ENCODE peak calls at places on chromosomes 6 and 20, in six cellular contexts. Q is fibroblast of mammary gland, B is A549, D is ovary, C is HFFc6, J is left ventricle myocardium inferior. X is an unnamed sample.

GRCh38 chr6:8441452-8441851 is 6.1 kb upstream of the SLC35B3 start:
- DNase-seq in D (no peak), B (no peak), C (no peak), Q (no peak), J (no peak), X (no peak)

GRCh38 chr6:168964138-168964892 is 289.3 kb downstream of the THBS2 start:
- DNase-seq in C (peak), J (no peak), D (no peak), B (no peak), Q (peak), X (no peak)

GRCh38 chr6:156658596-156659316 is 118.4 kb upstream of the ARID1B start:
- DNase-seq in D (no peak), B (no peak), J (no peak), Q (peak), C (no peak), X (no peak)

GRCh38 chr6:101226677-101227135 is 166.8 kb upstream of the GRIK2 start:
- DNase-seq in Q (peak), C (peak), J (no peak), B (peak), D (no peak), X (peak)

GRCh38 chr6:36319834-36320233 is 16.9 kb downstream of the BNIP5 start:
- DNase-seq in C (no peak), D (no peak), B (no peak), J (no peak), Q (no peak), X (no peak)

GRCh38 chr6:170148709-170149470 is 142.0 kb downstream of the DLL1 start:
- DNase-seq in B (no peak), C (no peak), J (no peak), Q (no peak), D (no peak), X (no peak)

GRCh38 chr6:2514965-2515543 is 235.7 kb downstream of the MYLK4 start:
- DNase-seq in D (no peak), C (no peak), B (peak), Q (no peak), J (no peak), X (no peak)

GRCh38 chr20:41426361-41426900 is 59.8 kb upstream of the EMILIN3 start:
- DNase-seq in D (no peak), C (no peak), B (no peak), J (no peak), Q (no peak), X (no peak)

GRCh38 chr6:41167173-41167963 is 4.5 kb upstream of the TREM2 start:
- DNase-seq in Q (peak), D (no peak), C (no peak), B (no peak), J (no peak), X (peak)

GRCh38 chr6:71444222-71444621 is 155.6 kb downstream of the OGFRL1 start:
- DNase-seq in J (no peak), B (peak), C (no peak), Q (no peak), D (no peak), X (no peak)

GRCh38 chr6:107361568-107362270 is 97.6 kb downstream of the PDSS2 start:
- DNase-seq in Q (peak), B (no peak), C (peak), J (no peak), D (no peak), X (no peak)

GRCh38 chr20:4560667-4561066 is 161.0 kb upstream of the PRND start:
- DNase-seq in Q (peak), B (no peak), D (no peak), J (no peak), C (no peak), X (no peak)

GRCh38 chr20:63731410-63731809 is 5.1 kb upstream of the LIME1 start:
- DNase-seq in B (no peak), C (no peak), Q (no peak), J (no peak), D (no peak), X (no peak)

GRCh38 chr20:57582432-57583288 is 21.8 kb downstream of the PCK1 start:
- DNase-seq in C (no peak), D (peak), B (peak), J (no peak), Q (peak), X (peak)

GRCh38 chr6:89045585-89045984 is 35.0 kb upstream of the PNRC1 start:
- DNase-seq in C (peak), B (no peak), D (no peak), Q (peak), J (no peak), X (no peak)

GRCh38 chr6:87473419-87473903 is 687 bp downstream of the SLC35A1 start:
- DNase-seq in J (no peak), C (no peak), D (peak), Q (peak), B (peak), X (no peak)

GRCh38 chr20:8082025-8082424 is 50.0 kb upstream of the PLCB1 start:
- DNase-seq in D (no peak), B (peak), J (no peak), C (peak), Q (peak), X (no peak)

GRCh38 chr6:2081155-2082138 is 164.0 kb downstream of the GMDS start:
- DNase-seq in C (no peak), J (no peak), Q (no peak), D (no peak), B (no peak), X (no peak)

GRCh38 chr20:32482251-32483220 is 102.6 kb downstream of the NOL4L start:
- DNase-seq in C (no peak), J (peak), Q (no peak), B (no peak), D (peak), X (peak)

GRCh38 chr6:99282479-99283062 is 66.9 kb downstream of the FAXC start:
- DNase-seq in J (no peak), C (peak), B (peak), Q (peak), D (no peak), X (no peak)

GRCh38 chr6:63844287-63844686 is 208.7 kb downstream of the PHF3 start:
- DNase-seq in Q (peak), C (peak), J (no peak), D (no peak), B (no peak), X (no peak)

GRCh38 chr6:78483546-78483945 is 383.8 kb upstream of the IRAK1BP1 start:
- DNase-seq in Q (peak), C (no peak), D (no peak), B (no peak), J (no peak), X (no peak)

GRCh38 chr6:60867548-60867947 is 1418.5 kb downstream of the KHDRBS2 start:
- DNase-seq in B (no peak), J (no peak), D (no peak), C (no peak), Q (no peak), X (no peak)

GRCh38 chr6:13874191-13874549 is 50.6 kb upstream of the RNF182 start:
- DNase-seq in Q (no peak), J (no peak), B (no peak), C (no peak), D (no peak), X (no peak)

GRCh38 chr6:20924911-20925543 is 390.8 kb downstream of the CDKAL1 start:
- DNase-seq in D (no peak), J (no peak), B (no peak), C (peak), Q (peak), X (no peak)

GRCh38 chr20:62162765-62163484 is 19.4 kb downstream of the SS18L1 start:
- DNase-seq in B (no peak), J (no peak), D (no peak), Q (no peak), C (no peak), X (no peak)

GRCh38 chr20:62159835-62160234 is 16.3 kb downstream of the SS18L1 start:
- DNase-seq in D (no peak), B (no peak), Q (peak), C (peak), J (no peak), X (no peak)

GRCh38 chr20:62160876-62161275 is 17.3 kb downstream of the SS18L1 start:
- DNase-seq in Q (no peak), B (no peak), C (no peak), D (no peak), J (no peak), X (no peak)

GRCh38 chr20:62160253-62160652 is 16.7 kb downstream of the SS18L1 start:
- DNase-seq in B (no peak), C (no peak), D (no peak), Q (no peak), J (no peak), X (no peak)

GRCh38 chr20:62161347-62161746 is 17.8 kb downstream of the SS18L1 start:
- DNase-seq in B (no peak), J (no peak), D (no peak), C (no peak), Q (peak), X (no peak)
- TF ChIP-seq CTCF in B (no peak), J (no peak), D (no peak), C (no peak), Q (no peak), X (no peak)

DNA sequence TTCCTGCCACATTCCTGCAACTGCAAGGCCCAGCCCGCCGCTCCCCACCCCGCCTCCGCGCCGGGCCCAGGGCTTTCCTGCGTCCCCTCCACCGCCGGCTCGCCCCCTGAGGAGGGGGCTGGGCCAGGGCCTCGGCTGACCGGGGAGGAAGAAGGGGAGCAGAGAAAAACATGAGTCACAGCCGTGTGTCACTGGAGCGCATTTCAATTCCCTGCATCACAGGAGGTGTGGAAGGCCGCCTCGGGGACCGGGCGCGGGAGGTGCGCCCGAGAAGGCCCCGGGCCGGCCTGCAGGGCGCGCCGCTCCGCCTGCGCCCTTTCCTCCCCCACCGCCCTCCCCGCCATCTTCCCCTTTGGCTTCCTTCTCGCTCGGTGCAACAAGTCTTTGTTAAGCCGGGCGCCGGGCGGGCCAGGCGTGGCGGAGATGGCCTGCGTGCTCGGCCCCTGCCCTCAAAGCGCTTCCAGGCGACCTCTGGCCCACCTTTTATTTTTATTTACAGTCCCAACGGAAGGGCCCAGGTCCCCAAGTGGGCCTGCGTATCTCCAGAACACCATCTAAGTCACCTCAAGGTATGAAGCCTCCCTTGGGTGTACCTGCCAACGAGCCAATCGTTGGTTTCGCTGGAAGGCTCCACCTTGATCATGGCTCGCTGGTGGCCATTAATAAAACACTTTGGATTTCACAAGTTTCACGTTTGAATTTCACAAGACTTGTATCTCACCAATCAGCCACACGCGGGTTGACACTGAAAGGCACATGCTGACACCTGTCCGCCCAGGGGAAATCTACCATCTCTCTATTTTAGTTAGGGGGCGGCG is 859 bp upstream of the HMGA1 start:
- DNase-seq in D (peak), J (peak), C (peak), B (peak), Q (peak), X (peak)
- TF ChIP-seq CTCF in D (no peak), J (no peak), C (peak), B (no peak), Q (no peak), X (peak)

DNA sequence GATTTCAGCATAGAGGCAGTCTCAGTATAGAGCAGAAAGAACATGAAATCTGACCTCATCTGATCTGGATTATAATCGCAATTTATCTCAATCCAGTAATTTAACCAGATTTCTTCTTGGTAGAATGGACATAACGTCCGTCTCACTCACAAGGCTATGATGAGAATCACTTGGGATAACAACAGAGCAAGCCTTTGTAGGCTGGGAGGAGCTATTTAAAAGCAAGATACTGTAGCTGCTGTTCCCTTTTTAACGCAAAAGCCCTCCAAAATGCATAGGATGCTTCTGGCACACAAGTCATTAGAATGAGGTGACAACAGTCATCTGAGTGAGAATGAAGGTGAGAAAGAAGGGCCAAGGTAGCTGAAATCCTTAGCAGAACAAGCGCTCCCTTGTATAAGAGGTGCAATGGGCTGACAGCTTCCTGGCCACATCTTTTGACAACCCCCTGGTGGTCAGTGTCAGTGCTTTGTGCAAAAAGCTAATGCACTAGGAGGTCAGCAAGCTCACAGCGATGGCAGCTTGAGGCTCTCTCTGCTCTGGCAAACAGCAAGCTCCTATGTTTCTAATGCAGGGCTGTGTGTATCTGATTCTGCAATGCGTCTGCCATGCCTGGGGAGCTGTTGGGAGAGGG is 16.4 kb downstream of the METTL24 start:
- DNase-seq in C (peak), J (no peak), B (peak), D (no peak), Q (peak), X (peak)
- TF ChIP-seq CTCF in C (peak), J (peak), B (no peak), D (peak), Q (peak), X (peak)

GRCh38 chr6:30721198-30722024 is 1.3 kb downstream of the TUBB start:
- DNase-seq in B (peak), C (peak), Q (peak), J (peak), D (peak), X (peak)
- TF ChIP-seq CTCF in B (no peak), C (peak), Q (no peak), J (peak), D (peak), X (peak)

GRCh38 chr6:83536034-83536646 is 23.8 kb downstream of the PRSS35 start:
- DNase-seq in B (peak), D (peak), Q (peak), C (peak), J (no peak), X (peak)
- TF ChIP-seq CTCF in B (peak), D (peak), Q (peak), C (peak), J (peak), X (peak)

GRCh38 chr6:149457316-149457884 is 27.4 kb downstream of the ZC3H12D start:
- DNase-seq in B (no peak), J (peak), Q (no peak), C (no peak), D (no peak), X (no peak)

GRCh38 chr6:149458196-149458595 is 26.6 kb downstream of the ZC3H12D start:
- DNase-seq in J (no peak), C (no peak), B (no peak), Q (peak), D (no peak), X (no peak)

GRCh38 chr6:149455028-149455732 is 29.6 kb downstream of the ZC3H12D start:
- DNase-seq in B (no peak), J (no peak), D (no peak), C (no peak), Q (no peak), X (no peak)

GRCh38 chr6:149454405-149454848 is 30.4 kb downstream of the ZC3H12D start:
- DNase-seq in C (peak), Q (peak), D (peak), B (no peak), J (peak), X (no peak)

DNA sequence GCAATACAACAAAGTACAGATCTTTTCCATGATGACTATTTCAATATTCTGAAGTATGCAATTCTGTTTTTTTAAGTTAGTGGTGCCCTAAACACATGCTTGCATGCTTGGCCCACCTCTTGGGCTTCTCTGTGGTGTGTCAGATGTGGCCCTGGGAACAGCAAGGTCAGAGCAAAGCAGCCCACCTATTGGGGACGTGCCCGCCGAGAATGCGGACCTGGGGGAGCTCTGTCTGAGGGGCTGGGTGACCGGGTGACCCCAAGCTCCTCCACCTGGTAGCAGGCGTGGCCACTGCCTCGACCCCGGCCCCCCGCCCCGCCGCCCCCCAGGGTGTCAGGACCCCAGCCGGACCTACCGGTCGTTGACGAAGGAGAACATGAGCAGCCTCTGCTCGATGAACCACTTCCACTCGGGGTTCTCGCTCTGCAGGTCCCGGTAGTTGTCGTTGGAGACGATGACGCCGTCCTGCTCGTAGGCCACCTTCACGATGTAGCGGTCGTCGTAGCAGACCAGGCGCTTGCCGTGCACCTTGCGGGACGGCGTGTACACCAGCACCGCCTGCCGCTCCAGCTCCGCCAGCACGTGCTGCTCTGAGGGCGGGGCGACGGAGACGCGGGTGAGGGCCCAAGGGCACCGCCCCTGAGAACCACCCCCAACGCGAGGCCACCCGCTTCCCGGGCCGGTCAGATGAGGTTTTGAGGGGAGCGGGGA is 28.3 kb downstream of the ZC3H12D start:
- DNase-seq in B (no peak), C (no peak), J (no peak), Q (no peak), D (no peak), X (no peak)
- TF ChIP-seq CTCF in B (no peak), C (no peak), J (no peak), Q (no peak), D (no peak), X (no peak)

GRCh38 chr6:68194846-68195478 is 440.1 kb upstream of the ADGRB3 start:
- DNase-seq in Q (no peak), C (no peak), B (no peak), D (no peak), J (no peak), X (no peak)

GRCh38 chr6:68197356-68197755 is 437.7 kb upstream of the ADGRB3 start:
- DNase-seq in Q (no peak), D (no peak), C (no peak), J (no peak), B (no peak), X (no peak)

GRCh38 chr6:68200929-68201328 is 434.2 kb upstream of the ADGRB3 start:
- DNase-seq in C (no peak), Q (no peak), D (no peak), B (no peak), J (no peak), X (no peak)

GRCh38 chr6:68192988-68193387 is 442.1 kb upstream of the ADGRB3 start:
- DNase-seq in B (no peak), Q (no peak), D (no peak), C (no peak), J (no peak), X (no peak)

GRCh38 chr6:68196645-68197044 is 438.4 kb upstream of the ADGRB3 start:
- DNase-seq in Q (peak), J (no peak), D (no peak), C (no peak), B (peak), X (no peak)
- TF ChIP-seq CTCF in Q (peak), J (no peak), D (no peak), C (peak), B (no peak), X (peak)

GRCh38 chr20:35741892-35742740 is at the start of gene RBM39:
- DNase-seq in J (peak), D (peak), C (peak), Q (peak), B (peak), X (peak)
- TF ChIP-seq CTCF in J (peak), D (peak), C (peak), Q (peak), B (no peak), X (peak)

DNA sequence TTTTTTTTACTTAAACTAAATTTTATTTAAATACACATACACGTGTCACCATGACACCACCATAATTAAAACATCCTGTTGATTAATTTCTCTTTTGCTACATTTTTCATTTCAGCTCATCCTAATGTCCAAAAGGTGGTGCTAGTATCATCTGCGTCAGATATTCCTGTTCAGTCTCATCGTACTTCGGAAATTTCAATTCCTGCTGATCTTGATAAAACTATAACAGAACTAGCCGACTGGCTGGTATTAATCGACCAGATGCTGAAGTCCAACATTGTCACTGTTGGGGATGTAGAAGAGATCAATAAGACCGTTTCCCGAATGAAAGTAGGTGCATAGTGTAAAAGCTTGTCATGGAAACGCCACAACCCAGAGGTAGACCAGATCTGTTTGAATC is 263.4 kb downstream of the UTRN start:
- DNase-seq in J (no peak), B (no peak), D (no peak), Q (peak), C (no peak), X (no peak)
- TF ChIP-seq CTCF in J (no peak), B (no peak), D (no peak), Q (peak), C (no peak), X (no peak)